ENCODE peak calls at places on chromosomes 3 and 15, in four cellular contexts. One of them, this sample, is unnamed.

GRCh38 chr3:30933478-30934207 is 39.2 kb upstream of the GADL1 start:
- DNase-seq in K562: no peak
- DNase-seq in H1: no peak
- DNase-seq in SK-N-SH: no peak
- DNase-seq in this sample: no peak

GRCh38 chr15:44158111-44158510 is 37.0 kb downstream of the FRMD5 start:
- DNase-seq in K562: no peak
- DNase-seq in H1: no peak
- DNase-seq in SK-N-SH: no peak
- DNase-seq in this sample: no peak

GRCh38 chr15:93378547-93378946 is 289.5 kb upstream of the RGMA start:
- DNase-seq in K562: no peak
- DNase-seq in H1: no peak
- DNase-seq in SK-N-SH: no peak
- DNase-seq in this sample: no peak

GRCh38 chr3:139292192-139292591 is 51.6 kb upstream of the MRPS22 start:
- DNase-seq in K562: no peak
- DNase-seq in H1: no peak
- DNase-seq in SK-N-SH: no peak
- DNase-seq in this sample: no peak

GRCh38 chr15:92521624-92522008 is 127.9 kb downstream of the ST8SIA2 start:
- DNase-seq in K562: peak
- DNase-seq in H1: peak
- DNase-seq in SK-N-SH: peak
- DNase-seq in this sample: peak

GRCh38 chr15:51281368-51281967 is 56.9 kb downstream of the CYP19A1 start:
- DNase-seq in K562: peak
- DNase-seq in H1: no peak
- DNase-seq in SK-N-SH: peak
- DNase-seq in this sample: peak

GRCh38 chr3:194989251-194989650 is 281.7 kb downstream of the XXYLT1 start:
- DNase-seq in K562: no peak
- DNase-seq in H1: no peak
- DNase-seq in SK-N-SH: no peak
- DNase-seq in this sample: no peak

GRCh38 chr3:10946526-10946925 is 46.0 kb upstream of the SLC6A1 start:
- DNase-seq in K562: no peak
- DNase-seq in H1: no peak
- DNase-seq in SK-N-SH: no peak
- DNase-seq in this sample: no peak

GRCh38 chr3:169497567-169498257 is 165.8 kb downstream of the MECOM start:
- DNase-seq in K562: no peak
- DNase-seq in H1: no peak
- DNase-seq in SK-N-SH: no peak
- DNase-seq in this sample: no peak

GRCh38 chr3:45343947-45344346 is 44.4 kb upstream of the LARS2 start:
- DNase-seq in K562: peak
- DNase-seq in H1: no peak
- DNase-seq in SK-N-SH: no peak
- DNase-seq in this sample: no peak

GRCh38 chr3:177589921-177590336 is 392.6 kb upstream of the TBL1XR1 start:
- DNase-seq in K562: no peak
- DNase-seq in H1: no peak
- DNase-seq in SK-N-SH: peak
- DNase-seq in this sample: no peak

GRCh38 chr3:5022966-5023776 is 43.9 kb downstream of the BHLHE40 start:
- DNase-seq in K562: peak
- DNase-seq in H1: peak
- DNase-seq in SK-N-SH: no peak
- DNase-seq in this sample: no peak

GRCh38 chr15:98292442-98293240 is 332.1 kb downstream of the ARRDC4 start:
- DNase-seq in K562: peak
- DNase-seq in H1: peak
- DNase-seq in SK-N-SH: peak
- DNase-seq in this sample: peak

GRCh38 chr15:58575045-58575786 is 143.4 kb downstream of the LIPC start:
- DNase-seq in K562: no peak
- DNase-seq in H1: no peak
- DNase-seq in SK-N-SH: no peak
- DNase-seq in this sample: no peak

GRCh38 chr3:54225841-54226528 is 103.6 kb downstream of the CACNA2D3 start:
- DNase-seq in K562: no peak
- DNase-seq in H1: no peak
- DNase-seq in SK-N-SH: no peak
- DNase-seq in this sample: no peak

GRCh38 chr15:64134322-64134829 is 17.2 kb upstream of the SNX22 start:
- DNase-seq in K562: no peak
- DNase-seq in H1: no peak
- DNase-seq in SK-N-SH: no peak
- DNase-seq in this sample: no peak

GRCh38 chr3:65854606-65855304 is 184.0 kb downstream of the MAGI1 start:
- DNase-seq in K562: no peak
- DNase-seq in H1: no peak
- DNase-seq in SK-N-SH: no peak
- DNase-seq in this sample: no peak

GRCh38 chr15:61132211-61132610 is 96.9 kb downstream of the RORA start:
- DNase-seq in K562: no peak
- DNase-seq in H1: no peak
- DNase-seq in SK-N-SH: no peak
- DNase-seq in this sample: no peak

GRCh38 chr3:8962226-8962861 is 928 bp downstream of the RAD18 start:
- DNase-seq in K562: no peak
- DNase-seq in H1: no peak
- DNase-seq in SK-N-SH: no peak
- DNase-seq in this sample: no peak

GRCh38 chr3:194274424-194275085 is 76.6 kb downstream of the CPN2 start:
- DNase-seq in K562: no peak
- DNase-seq in H1: no peak
- DNase-seq in SK-N-SH: no peak
- DNase-seq in this sample: peak

GRCh38 chr3:122183521-122183892 is at the start of gene CASR:
- DNase-seq in K562: no peak
- DNase-seq in H1: no peak
- DNase-seq in SK-N-SH: no peak
- DNase-seq in this sample: peak

GRCh38 chr3:47159820-47160219 is 4.1 kb downstream of the SETD2 start:
- DNase-seq in K562: no peak
- DNase-seq in H1: no peak
- DNase-seq in SK-N-SH: no peak
- DNase-seq in this sample: peak

GRCh38 chr3:67683522-67683921 is 29.1 kb upstream of the SUCLG2 start:
- DNase-seq in K562: no peak
- DNase-seq in H1: no peak
- DNase-seq in SK-N-SH: no peak
- DNase-seq in this sample: no peak

GRCh38 chr3:45553469-45553974 is 41.0 kb upstream of the LIMD1 start:
- DNase-seq in K562: peak
- DNase-seq in H1: no peak
- DNase-seq in SK-N-SH: peak
- DNase-seq in this sample: no peak

GRCh38 chr15:30917013-30917412 is 13.3 kb downstream of the FAN1 start:
- DNase-seq in K562: no peak
- DNase-seq in H1: no peak
- DNase-seq in SK-N-SH: no peak
- DNase-seq in this sample: no peak
- TF ChIP-seq TEAD4 in K562: no peak
- TF ChIP-seq TEAD4 in H1: no peak
- TF ChIP-seq TEAD4 in SK-N-SH: no peak
- TF ChIP-seq TEAD4 in this sample: no peak

GRCh38 chr15:70035719-70036077 is 62.0 kb downstream of the TLE3 start:
- DNase-seq in K562: no peak
- DNase-seq in H1: no peak
- DNase-seq in SK-N-SH: no peak
- DNase-seq in this sample: no peak
- TF ChIP-seq TEAD4 in K562: no peak
- TF ChIP-seq TEAD4 in H1: no peak
- TF ChIP-seq TEAD4 in SK-N-SH: no peak
- TF ChIP-seq TEAD4 in this sample: no peak

GRCh38 chr3:185309795-185310194 is 53.1 kb upstream of the MAP3K13 start:
- DNase-seq in K562: no peak
- DNase-seq in H1: no peak
- DNase-seq in SK-N-SH: no peak
- DNase-seq in this sample: no peak

GRCh38 chr3:185306847-185307246 is 53.0 kb upstream of the EHHADH start:
- DNase-seq in K562: no peak
- DNase-seq in H1: no peak
- DNase-seq in SK-N-SH: no peak
- DNase-seq in this sample: no peak

GRCh38 chr3:185312006-185312405 is 50.9 kb upstream of the MAP3K13 start:
- DNase-seq in K562: no peak
- DNase-seq in H1: no peak
- DNase-seq in SK-N-SH: no peak
- DNase-seq in this sample: no peak

GRCh38 chr3:185309309-185309708 is 53.6 kb upstream of the MAP3K13 start:
- DNase-seq in K562: no peak
- DNase-seq in H1: no peak
- DNase-seq in SK-N-SH: no peak
- DNase-seq in this sample: no peak

DNA sequence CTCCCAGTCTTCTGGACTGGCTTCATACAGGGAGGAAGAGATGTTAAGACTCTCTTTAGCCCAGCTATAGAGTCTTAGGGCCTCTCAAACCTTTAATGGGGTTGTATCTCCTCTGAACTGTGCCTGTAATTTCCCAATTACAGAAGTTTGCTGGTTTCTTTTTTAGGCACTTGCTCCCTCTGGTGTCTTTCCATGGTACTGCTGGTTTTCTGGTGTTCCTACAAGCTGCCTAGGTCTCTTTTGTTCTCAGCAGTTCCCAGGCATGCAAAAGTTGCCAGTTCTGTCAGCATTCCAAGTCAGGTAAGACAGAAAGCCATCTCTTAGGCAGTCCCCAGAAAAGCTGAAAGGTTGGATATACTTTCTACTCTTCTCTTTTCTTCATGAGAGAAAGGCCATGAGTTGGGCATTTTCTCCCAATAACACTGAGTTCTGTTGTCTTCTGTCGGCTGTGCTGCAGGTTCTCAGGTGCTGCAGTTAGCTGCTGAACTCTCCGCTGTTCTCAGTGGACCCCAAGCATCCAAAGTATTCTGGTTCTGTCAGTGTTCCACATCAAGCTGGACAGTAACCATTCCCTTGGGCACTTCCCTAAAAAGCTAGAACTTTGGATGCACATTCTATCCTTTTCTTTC is 54.4 kb upstream of the EHHADH start:
- DNase-seq in K562: peak
- DNase-seq in H1: peak
- DNase-seq in SK-N-SH: peak
- DNase-seq in this sample: peak
- TF ChIP-seq TEAD4 in K562: no peak
- TF ChIP-seq TEAD4 in H1: peak
- TF ChIP-seq TEAD4 in SK-N-SH: no peak
- TF ChIP-seq TEAD4 in this sample: no peak

DNA sequence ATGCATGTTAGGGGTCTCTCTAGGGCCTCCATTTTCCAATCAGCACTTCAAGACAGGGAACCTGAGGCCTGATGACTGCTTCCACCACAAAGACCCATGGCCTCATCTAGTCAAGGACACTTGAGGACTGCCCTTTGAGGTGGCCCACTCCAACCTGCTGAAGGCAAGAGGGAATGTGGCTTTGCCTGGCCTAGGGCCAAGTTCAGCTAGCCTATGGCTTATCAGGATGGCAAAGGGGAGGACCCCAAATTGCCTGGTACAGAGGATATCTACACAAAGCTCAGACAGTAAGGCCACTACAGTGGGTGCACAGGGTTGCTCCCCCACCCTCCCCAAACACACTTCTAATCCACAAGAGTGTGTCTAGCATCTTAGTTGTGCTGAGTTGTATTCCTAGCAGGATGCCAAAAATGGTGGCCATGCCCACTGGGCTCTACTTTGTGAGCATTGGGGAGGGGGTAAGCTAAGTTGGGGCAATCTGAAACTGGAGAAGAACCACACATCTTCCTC is 10.0 kb upstream of the GRAMD2A start:
- DNase-seq in K562: no peak
- DNase-seq in H1: no peak
- DNase-seq in SK-N-SH: no peak
- DNase-seq in this sample: no peak
- TF ChIP-seq TEAD4 in K562: no peak
- TF ChIP-seq TEAD4 in H1: no peak
- TF ChIP-seq TEAD4 in SK-N-SH: no peak
- TF ChIP-seq TEAD4 in this sample: no peak